ENCODE peak calls at places on chromosome 4, in five cellular contexts. One of them, this sample, is unnamed.

GRCh38 chr4:7236847-7237246 is 44.5 kb downstream of the SORCS2 start:
- DNase-seq in IMR-90: peak; percentile 20
- DNase-seq in mesenchymal stem cell: no peak
- DNase-seq in neuronal stem cell: no peak
- DNase-seq in H1: no peak
- DNase-seq in this sample: no peak

GRCh38 chr4:13547563-13548041 is 3.3 kb upstream of the NKX3-2 start:
- DNase-seq in IMR-90: no peak
- DNase-seq in mesenchymal stem cell: peak; percentile 42
- DNase-seq in neuronal stem cell: no peak
- DNase-seq in H1: no peak
- DNase-seq in this sample: no peak

GRCh38 chr4:17809667-17810066 is 890 bp downstream of the DCAF16 start:
- DNase-seq in IMR-90: no peak
- DNase-seq in mesenchymal stem cell: no peak
- DNase-seq in neuronal stem cell: no peak
- DNase-seq in H1: no peak
- DNase-seq in this sample: no peak

GRCh38 chr4:94390804-94391410 is 48.3 kb upstream of the HPGDS start:
- DNase-seq in IMR-90: peak; percentile 4
- DNase-seq in mesenchymal stem cell: no peak
- DNase-seq in neuronal stem cell: no peak
- DNase-seq in H1: no peak
- DNase-seq in this sample: no peak

GRCh38 chr4:144683516-144683915 is 37.6 kb downstream of the HHIP start:
- DNase-seq in IMR-90: no peak
- DNase-seq in mesenchymal stem cell: no peak
- DNase-seq in neuronal stem cell: no peak
- DNase-seq in H1: no peak
- DNase-seq in this sample: no peak

GRCh38 chr4:176545886-176546285 is 226.1 kb downstream of the SPCS3 start:
- DNase-seq in IMR-90: peak; percentile 59
- DNase-seq in mesenchymal stem cell: peak; percentile 80
- DNase-seq in neuronal stem cell: no peak
- DNase-seq in H1: no peak
- DNase-seq in this sample: no peak

GRCh38 chr4:101192244-101192643 is 155.1 kb downstream of the PPP3CA start:
- DNase-seq in IMR-90: no peak
- DNase-seq in mesenchymal stem cell: peak; percentile 31
- DNase-seq in neuronal stem cell: no peak
- DNase-seq in H1: no peak
- DNase-seq in this sample: no peak

GRCh38 chr4:17664755-17665154 is 50.3 kb downstream of the MED28 start:
- DNase-seq in IMR-90: no peak
- DNase-seq in mesenchymal stem cell: no peak
- DNase-seq in neuronal stem cell: no peak
- DNase-seq in H1: no peak
- DNase-seq in this sample: no peak

GRCh38 chr4:154506253-154506652 is 14.7 kb upstream of the DCHS2 start:
- DNase-seq in IMR-90: peak; percentile 13
- DNase-seq in mesenchymal stem cell: peak; percentile 43
- DNase-seq in neuronal stem cell: peak; percentile 27
- DNase-seq in H1: no peak
- DNase-seq in this sample: no peak

GRCh38 chr4:26069218-26069617 is 155.2 kb downstream of the SMIM20 start:
- DNase-seq in IMR-90: peak; percentile 47
- DNase-seq in mesenchymal stem cell: no peak
- DNase-seq in neuronal stem cell: peak; percentile 24
- DNase-seq in H1: no peak
- DNase-seq in this sample: peak; percentile 57

GRCh38 chr4:153458969-153459368 is 7.2 kb upstream of the TMEM131L start:
- DNase-seq in IMR-90: no peak
- DNase-seq in mesenchymal stem cell: no peak
- DNase-seq in neuronal stem cell: no peak
- DNase-seq in H1: no peak
- DNase-seq in this sample: no peak

GRCh38 chr4:124710253-124710849 is 2.2 kb downstream of the ANKRD50 start:
- DNase-seq in IMR-90: peak; percentile 34
- DNase-seq in mesenchymal stem cell: peak; percentile 48
- DNase-seq in neuronal stem cell: no peak
- DNase-seq in H1: no peak
- DNase-seq in this sample: no peak
- H3K4ac ChIP-seq in IMR-90: peak overlapping the region; percentile 23
- H3K4ac ChIP-seq in mesenchymal stem cell: no peak overlapping the region
- H3K4ac ChIP-seq in neuronal stem cell: no peak overlapping the region
- H3K4ac ChIP-seq in H1: no peak overlapping the region
- H3K4ac ChIP-seq in this sample: no peak overlapping the region

GRCh38 chr4:8546766-8547107 is 33.5 kb upstream of the GPR78 start:
- DNase-seq in IMR-90: no peak
- DNase-seq in mesenchymal stem cell: no peak
- DNase-seq in neuronal stem cell: no peak
- DNase-seq in H1: no peak
- DNase-seq in this sample: no peak

GRCh38 chr4:8545439-8545765 is 34.8 kb upstream of the GPR78 start:
- DNase-seq in IMR-90: no peak
- DNase-seq in mesenchymal stem cell: no peak
- DNase-seq in neuronal stem cell: no peak
- DNase-seq in H1: no peak
- DNase-seq in this sample: peak; percentile 23

GRCh38 chr4:8543623-8544022 is 36.6 kb upstream of the GPR78 start:
- DNase-seq in IMR-90: no peak
- DNase-seq in mesenchymal stem cell: no peak
- DNase-seq in neuronal stem cell: no peak
- DNase-seq in H1: no peak
- DNase-seq in this sample: no peak

GRCh38 chr4:8544282-8544681 is 35.9 kb upstream of the GPR78 start:
- DNase-seq in IMR-90: no peak
- DNase-seq in mesenchymal stem cell: no peak
- DNase-seq in neuronal stem cell: no peak
- DNase-seq in H1: no peak
- DNase-seq in this sample: no peak

GRCh38 chr4:8544741-8545438 is 35.3 kb upstream of the GPR78 start:
- DNase-seq in IMR-90: no peak
- DNase-seq in mesenchymal stem cell: peak; percentile 29
- DNase-seq in neuronal stem cell: no peak
- DNase-seq in H1: no peak
- DNase-seq in this sample: no peak
- H3K14ac ChIP-seq in IMR-90: no peak overlapping the region
- H3K14ac ChIP-seq in mesenchymal stem cell: no peak overlapping the region
- H3K14ac ChIP-seq in neuronal stem cell: peak overlapping the region; percentile 74
- H3K14ac ChIP-seq in H1: no peak overlapping the region
- H3K14ac ChIP-seq in this sample: no peak overlapping the region

DNA sequence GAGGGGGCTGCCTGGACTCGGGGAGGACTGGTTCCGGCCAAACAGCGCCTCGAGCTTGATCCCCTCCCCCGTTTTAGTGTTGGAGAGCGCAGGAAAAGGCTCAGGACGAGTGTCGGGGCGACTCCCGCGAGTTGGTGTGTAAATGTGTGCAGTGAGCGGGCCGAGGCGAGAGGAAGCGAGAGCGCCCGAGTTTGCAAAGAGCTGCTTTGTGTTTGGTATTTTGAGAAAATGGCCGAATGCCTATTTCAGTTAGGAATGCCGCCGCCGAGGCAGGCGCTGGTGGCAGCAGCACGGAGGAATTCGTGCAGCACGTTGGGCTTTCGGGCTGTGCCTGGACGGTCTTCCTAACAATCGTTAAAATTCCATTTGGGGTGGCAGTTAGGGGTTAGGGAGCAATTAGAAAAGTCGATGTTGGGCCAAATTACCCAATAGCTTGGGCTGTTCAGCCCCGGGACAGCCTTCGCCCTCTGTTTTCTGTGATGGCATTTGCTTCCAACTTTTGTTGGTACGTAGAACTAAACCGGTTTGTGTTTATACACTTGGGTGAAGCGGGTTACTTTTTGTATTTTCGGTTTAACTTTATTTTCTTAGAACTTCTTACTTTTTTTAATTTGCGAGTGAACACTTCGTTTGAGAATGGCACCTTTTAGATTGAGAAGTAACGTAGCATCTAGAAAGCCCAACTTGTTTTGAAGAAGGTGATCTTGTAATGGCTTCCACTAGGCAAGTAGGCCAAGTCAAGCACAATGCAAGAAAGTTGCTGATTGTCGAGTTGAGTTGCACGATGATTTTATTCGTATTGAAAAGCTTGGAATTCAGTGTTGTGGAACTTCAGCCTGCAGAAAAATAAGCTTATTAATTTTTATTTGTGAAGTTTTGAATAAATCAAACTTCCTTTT is 1.6 kb downstream of the REST start:
- DNase-seq in IMR-90: peak; percentile 52
- DNase-seq in mesenchymal stem cell: peak; percentile 70
- DNase-seq in neuronal stem cell: peak; percentile 58
- DNase-seq in H1: no peak
- DNase-seq in this sample: peak; percentile 46
- H3K18ac ChIP-seq in IMR-90: peak overlapping the region; percentile 19
- H3K18ac ChIP-seq in mesenchymal stem cell: peak overlapping the region; percentile 97
- H3K18ac ChIP-seq in neuronal stem cell: peak overlapping the region; percentile 53
- H3K18ac ChIP-seq in H1: peak overlapping the region; percentile 97
- H3K18ac ChIP-seq in this sample: peak overlapping the region; percentile 89

GRCh38 chr4:41268024-41268423 is 11.3 kb downstream of the UCHL1 start:
- DNase-seq in IMR-90: no peak
- DNase-seq in mesenchymal stem cell: no peak
- DNase-seq in neuronal stem cell: no peak
- DNase-seq in H1: no peak
- DNase-seq in this sample: no peak
- H3K4ac ChIP-seq in IMR-90: no peak overlapping the region
- H3K4ac ChIP-seq in mesenchymal stem cell: no peak overlapping the region
- H3K4ac ChIP-seq in neuronal stem cell: no peak overlapping the region
- H3K4ac ChIP-seq in H1: no peak overlapping the region
- H3K4ac ChIP-seq in this sample: no peak overlapping the region

DNA sequence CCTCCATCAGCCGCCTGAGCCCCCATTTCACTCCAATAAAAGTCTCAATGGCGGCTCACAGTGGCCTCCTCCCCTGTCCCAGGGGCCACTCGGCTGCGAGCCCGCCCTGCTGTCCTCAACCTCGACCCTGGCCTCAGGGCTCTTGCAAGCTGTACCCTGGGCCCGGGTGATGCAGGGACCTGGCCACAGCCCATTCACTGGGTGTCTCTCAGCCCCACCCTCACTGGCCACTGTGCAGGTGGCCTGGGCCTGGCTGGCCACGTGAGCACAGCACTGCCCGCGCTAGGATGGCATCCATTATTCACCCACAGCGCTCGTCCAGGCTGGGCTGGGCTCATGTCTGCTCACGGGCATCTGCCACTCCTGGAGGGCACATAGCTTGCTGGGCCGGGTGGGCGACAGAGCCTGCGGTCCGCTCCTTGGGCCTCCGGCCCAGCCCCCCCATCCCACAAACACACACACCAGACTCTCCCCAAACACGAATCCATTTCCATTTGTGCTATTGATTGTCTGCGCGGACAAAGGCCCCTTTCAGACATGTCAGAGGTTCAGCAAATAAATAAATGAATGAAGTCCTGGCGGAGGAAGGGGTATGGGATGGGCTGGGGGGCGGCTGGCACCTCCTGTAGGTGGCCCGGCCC is 16.5 kb upstream of the FGFR3 start:
- DNase-seq in IMR-90: no peak
- DNase-seq in mesenchymal stem cell: no peak
- DNase-seq in neuronal stem cell: no peak
- DNase-seq in H1: no peak
- DNase-seq in this sample: no peak
- H3K14ac ChIP-seq in IMR-90: no peak overlapping the region
- H3K14ac ChIP-seq in mesenchymal stem cell: no peak overlapping the region
- H3K14ac ChIP-seq in neuronal stem cell: peak overlapping the region; percentile 94
- H3K14ac ChIP-seq in H1: no peak overlapping the region
- H3K14ac ChIP-seq in this sample: peak overlapping the region; percentile 44

DNA sequence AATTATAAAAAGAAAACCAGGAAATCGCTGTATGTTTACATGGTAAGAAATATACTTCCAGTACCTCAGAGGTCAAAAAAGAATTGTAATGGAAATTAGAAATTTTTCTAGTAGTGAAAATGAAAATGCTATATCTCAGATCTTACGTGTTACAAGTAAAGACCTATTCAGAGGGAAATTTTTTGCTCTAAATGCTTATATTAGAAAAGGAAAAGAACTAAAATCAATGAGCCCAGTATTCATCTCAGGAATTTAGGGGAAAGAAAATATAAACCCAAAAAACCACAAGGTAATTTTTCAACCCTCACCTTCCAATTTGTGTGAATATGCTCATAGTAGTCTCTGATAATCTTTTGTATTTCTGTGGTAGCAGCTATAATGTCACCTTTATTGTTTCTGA is 145.6 kb downstream of the RAP1GDS1 start:
- DNase-seq in IMR-90: no peak
- DNase-seq in mesenchymal stem cell: no peak
- DNase-seq in neuronal stem cell: no peak
- DNase-seq in H1: no peak
- DNase-seq in this sample: no peak
- H3K18ac ChIP-seq in IMR-90: no peak overlapping the region
- H3K18ac ChIP-seq in mesenchymal stem cell: no peak overlapping the region
- H3K18ac ChIP-seq in neuronal stem cell: no peak overlapping the region
- H3K18ac ChIP-seq in H1: no peak overlapping the region
- H3K18ac ChIP-seq in this sample: no peak overlapping the region

GRCh38 chr4:170091069-170091696 is 1.4 kb upstream of the AADAT start:
- DNase-seq in IMR-90: no peak
- DNase-seq in mesenchymal stem cell: no peak
- DNase-seq in neuronal stem cell: no peak
- DNase-seq in H1: no peak
- DNase-seq in this sample: peak; percentile 66
- H3K4ac ChIP-seq in IMR-90: no peak overlapping the region
- H3K4ac ChIP-seq in mesenchymal stem cell: no peak overlapping the region
- H3K4ac ChIP-seq in neuronal stem cell: no peak overlapping the region
- H3K4ac ChIP-seq in H1: no peak overlapping the region
- H3K4ac ChIP-seq in this sample: no peak overlapping the region

GRCh38 chr4:113665036-113665435 is 96.5 kb downstream of the CAMK2D start:
- DNase-seq in IMR-90: no peak
- DNase-seq in mesenchymal stem cell: no peak
- DNase-seq in neuronal stem cell: no peak
- DNase-seq in H1: no peak
- DNase-seq in this sample: no peak

DNA sequence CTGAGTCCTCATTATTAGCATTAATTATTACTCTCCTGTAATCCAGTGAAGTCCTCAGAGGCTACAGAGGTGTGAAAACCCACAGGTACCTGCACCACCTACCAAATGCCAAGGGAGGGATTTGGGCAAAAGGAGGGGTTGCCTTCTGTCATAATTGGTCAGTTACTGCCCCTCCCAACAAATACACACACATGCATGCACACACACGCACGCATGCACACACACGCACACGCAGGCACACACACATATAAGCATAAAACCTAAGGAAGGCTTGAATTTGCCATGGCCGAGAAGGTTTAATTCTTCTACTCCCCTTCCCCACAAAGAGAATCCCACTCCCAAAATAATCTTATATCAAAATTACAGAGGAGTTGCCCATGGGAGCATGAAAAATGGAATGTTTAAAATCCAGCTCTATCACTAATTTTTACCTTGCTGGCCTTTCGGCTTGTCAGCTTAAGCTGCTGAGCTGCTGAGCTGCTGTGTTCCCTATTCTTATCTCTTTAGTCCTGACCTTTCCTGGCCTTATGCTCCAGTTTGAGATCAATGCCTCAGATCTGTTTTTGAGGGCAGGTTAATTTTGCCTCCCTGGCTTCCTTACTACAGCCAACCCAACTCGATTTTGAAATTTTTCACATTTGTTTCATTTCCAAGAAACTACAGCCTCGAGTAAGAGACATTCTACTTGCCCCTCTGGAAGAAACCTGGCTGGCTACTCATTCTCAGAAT is 95.0 kb downstream of the CAMK2D start:
- DNase-seq in IMR-90: no peak
- DNase-seq in mesenchymal stem cell: no peak
- DNase-seq in neuronal stem cell: no peak
- DNase-seq in H1: no peak
- DNase-seq in this sample: no peak
- H3K14ac ChIP-seq in IMR-90: no peak overlapping the region
- H3K14ac ChIP-seq in mesenchymal stem cell: no peak overlapping the region
- H3K14ac ChIP-seq in neuronal stem cell: no peak overlapping the region
- H3K14ac ChIP-seq in H1: no peak overlapping the region
- H3K14ac ChIP-seq in this sample: no peak overlapping the region